ENCODE peak calls at places on chromosomes 16 and 17, in six cellular contexts. V is H1, U is GM12891, L is HepG2, N is K562, R is GM12878. A is an unnamed sample.
A peak's percentile ranks its signal among the peaks of the same experiment; 100 is the strongest.

GRCh38 chr17:49616546-49617205 is 41.0 kb downstream of the NXPH3 start:
- DNase-seq in V (no peak), U (no peak), L (no peak), N (no peak), R (no peak), A (no peak)

GRCh38 chr16:88866151-88866920 is at the start of gene PABPN1L:
- DNase-seq in V (no peak), U (no peak), L (no peak), N (no peak), R (no peak), A (no peak)

GRCh38 chr16:48366165-48367093 is 18.8 kb downstream of the SIAH1 start:
- DNase-seq in V (no peak), U (peak; percentile 32), L (peak; percentile 79), N (no peak), R (peak; percentile 68), A (no peak)

GRCh38 chr16:70688266-70688742 is 2.5 kb upstream of the MTSS2 start:
- DNase-seq in V (no peak), U (no peak), L (no peak), N (no peak), R (no peak), A (no peak)

GRCh38 chr16:3865241-3865640 is 15.3 kb downstream of the CREBBP start:
- DNase-seq in V (no peak), U (no peak), L (no peak), N (no peak), R (no peak), A (no peak)

GRCh38 chr17:65181237-65182061 is 44.3 kb downstream of the RGS9 start:
- DNase-seq in V (no peak), U (peak; percentile 45), L (no peak), N (no peak), R (peak; percentile 90), A (peak; percentile 49)

GRCh38 chr16:82059161-82059982 is 24.3 kb downstream of the HSD17B2 start:
- DNase-seq in V (no peak), U (no peak), L (no peak), N (no peak), R (no peak), A (no peak)

GRCh38 chr16:55809386-55809785 is 23.5 kb downstream of the CES1 start:
- DNase-seq in V (peak; percentile 44), U (no peak), L (no peak), N (no peak), R (no peak), A (no peak)

DNA sequence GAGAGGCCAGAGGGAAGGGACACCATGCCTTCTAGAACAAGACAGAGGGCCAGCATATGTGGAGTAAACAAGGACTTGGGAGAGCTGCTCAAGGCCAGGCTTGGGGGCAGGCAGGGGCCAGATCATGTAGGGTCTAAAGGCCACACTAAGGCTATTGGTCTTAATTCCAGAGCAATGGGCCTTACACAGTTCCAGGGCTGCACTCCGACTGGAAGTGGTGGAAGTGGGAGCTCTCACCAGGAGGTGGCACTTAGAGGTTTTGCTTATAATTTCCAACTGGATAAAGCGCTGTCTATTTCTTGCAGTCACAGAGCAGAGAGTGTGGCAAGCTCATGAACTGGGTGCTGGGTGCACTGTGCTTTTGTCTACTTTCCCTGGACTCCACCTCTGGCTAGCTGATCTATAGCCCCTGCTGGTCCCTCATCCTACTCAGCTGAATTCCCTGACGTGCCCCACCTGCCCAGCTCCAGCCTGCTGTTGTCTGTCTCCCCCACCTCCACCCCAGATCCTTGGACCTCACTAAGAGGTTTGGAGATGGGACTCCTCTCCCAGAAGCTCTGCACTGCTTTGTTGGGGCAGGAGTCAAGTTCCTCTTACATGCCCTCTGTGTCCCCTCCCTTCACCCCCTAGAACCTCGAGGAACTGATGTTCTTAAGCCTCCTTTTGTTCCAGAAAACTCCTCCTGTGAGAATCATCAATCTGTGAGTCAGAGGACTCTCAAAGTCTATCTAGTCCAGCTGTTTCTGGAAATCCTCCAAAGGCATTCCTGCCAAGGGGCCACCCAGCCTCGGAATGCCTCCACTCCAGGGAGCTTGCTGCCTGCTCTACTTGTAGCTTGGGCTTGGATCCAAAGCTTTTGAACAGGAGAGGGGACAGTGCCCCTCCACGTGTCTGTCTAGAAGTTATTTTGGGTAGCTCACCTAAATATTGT is 48.1 kb upstream of the KSR1 start:
- DNase-seq in V (no peak), U (no peak), L (peak; percentile 9), N (no peak), R (no peak), A (no peak)
- TF ChIP-seq TAF1 in V (no peak), U (no peak), L (no peak), N (no peak), R (no peak), A (no peak)

GRCh38 chr17:75390982-75391381 is 14.5 kb downstream of the GRB2 start:
- DNase-seq in V (no peak), U (no peak), L (no peak), N (no peak), R (no peak), A (no peak)

GRCh38 chr17:75396025-75396424 is 9.5 kb downstream of the GRB2 start:
- DNase-seq in V (no peak), U (no peak), L (no peak), N (no peak), R (no peak), A (no peak)

GRCh38 chr17:75392559-75392958 is 12.9 kb downstream of the GRB2 start:
- DNase-seq in V (no peak), U (no peak), L (no peak), N (no peak), R (no peak), A (no peak)

GRCh38 chr17:75394332-75394918 is 11.1 kb downstream of the GRB2 start:
- DNase-seq in V (peak; percentile 53), U (no peak), L (no peak), N (no peak), R (no peak), A (no peak)

GRCh38 chr17:75393523-75394331 is 11.8 kb downstream of the GRB2 start:
- DNase-seq in V (peak; percentile 98), U (peak; percentile 81), L (peak; percentile 97), N (peak; percentile 97), R (peak; percentile 79), A (peak; percentile 84)
- TF ChIP-seq POLR2A in V (peak; percentile 61), U (peak; percentile 13), L (peak; percentile 84), N (peak; percentile 61), R (peak; percentile 51), A (no peak)

DNA sequence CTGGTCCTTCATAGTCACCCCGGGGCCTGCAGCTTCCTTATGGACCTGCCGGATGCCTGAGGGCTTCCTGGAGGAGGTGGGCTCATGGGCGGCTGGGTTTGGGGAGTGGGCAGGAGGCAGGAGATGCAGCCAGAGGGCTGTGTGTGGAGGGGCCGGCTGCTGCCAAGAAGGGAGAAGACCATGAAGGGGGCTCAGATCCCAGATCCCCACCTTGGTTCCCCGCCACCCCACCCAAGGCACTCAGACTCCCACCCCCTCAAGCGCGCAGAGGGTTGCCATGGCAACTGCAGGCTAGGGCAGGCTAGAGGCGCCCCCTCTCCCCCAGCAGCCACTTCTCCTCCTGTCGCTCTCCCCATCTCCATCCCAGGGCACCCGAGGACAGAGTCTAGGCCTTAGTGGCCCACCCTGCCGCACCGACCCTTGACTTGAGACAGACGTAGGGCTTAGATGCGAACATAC is 104.5 kb downstream of the CRLF3 start:
- DNase-seq in V (peak; percentile 34), U (no peak), L (no peak), N (no peak), R (no peak), A (no peak)
- TF ChIP-seq TAF1 in V (no peak), U (no peak), L (no peak), N (no peak), R (no peak), A (no peak)

DNA sequence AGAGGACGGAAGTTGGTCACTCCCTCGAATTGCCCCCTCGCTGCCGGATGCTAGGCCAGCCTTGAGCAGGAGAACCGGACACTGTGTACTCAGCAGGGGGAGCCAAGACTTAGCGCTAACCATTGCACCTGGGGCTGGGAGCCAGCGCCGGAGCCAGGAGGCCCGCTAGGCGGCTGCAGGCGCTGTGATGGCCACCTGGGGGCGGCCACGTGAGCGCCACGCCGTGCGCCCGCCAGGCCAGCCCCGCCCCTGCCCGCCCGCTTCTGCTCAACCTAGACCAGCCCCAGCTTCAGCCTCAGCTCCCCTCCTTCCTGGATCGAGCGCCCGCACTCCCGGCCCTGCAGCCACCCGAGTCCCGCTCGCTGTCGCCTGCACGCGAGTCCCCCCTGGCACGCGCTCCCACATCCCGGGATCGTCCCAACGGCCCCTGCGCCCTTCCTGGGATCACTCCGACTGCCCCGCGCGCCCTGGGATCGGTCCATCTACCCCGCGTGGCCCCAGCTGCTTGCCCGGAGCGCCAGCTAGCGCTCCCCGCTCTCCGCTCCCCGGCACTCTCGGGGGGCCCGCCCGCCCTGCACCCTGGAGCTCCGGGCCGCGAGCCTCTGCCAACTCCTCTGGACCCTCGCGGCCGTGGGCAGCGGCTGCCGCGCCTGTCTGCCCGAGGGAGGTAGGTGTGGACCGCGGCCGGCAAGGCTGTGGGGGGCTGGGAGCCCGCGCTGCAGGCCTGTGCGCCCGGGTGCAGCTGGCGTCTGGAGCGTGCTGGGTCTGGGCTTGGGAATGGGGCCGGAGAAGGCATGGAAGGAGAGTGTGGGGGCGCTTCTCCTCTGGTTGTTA is at the start of gene EEF2K:
- DNase-seq in V (peak; percentile 83), U (peak; percentile 88), L (peak; percentile 93), N (peak; percentile 93), R (peak; percentile 83), A (peak; percentile 90)
- TF ChIP-seq POLR2A in V (no peak), U (peak; percentile 6), L (peak; percentile 69), N (no peak), R (peak; percentile 81), A (peak; percentile 51)

GRCh38 chr17:80946449-80946848 is 45.2 kb upstream of the CHMP6 start:
- DNase-seq in V (no peak), U (no peak), L (no peak), N (no peak), R (no peak), A (no peak)
- TF ChIP-seq TAF1 in V (no peak), U (no peak), L (no peak), N (no peak), R (no peak), A (no peak)

GRCh38 chr16:86609661-86610060 is 31.3 kb downstream of the FOXL1 start:
- DNase-seq in V (no peak), U (no peak), L (no peak), N (no peak), R (no peak), A (no peak)
- TF ChIP-seq POLR2A in V (no peak), U (no peak), L (no peak), N (no peak), R (no peak), A (no peak)

GRCh38 chr16:53949716-53950410 is 245.9 kb downstream of the FTO start:
- DNase-seq in V (no peak), U (no peak), L (peak; percentile 18), N (no peak), R (no peak), A (no peak)

GRCh38 chr16:53950677-53951076 is 246.7 kb downstream of the FTO start:
- DNase-seq in V (no peak), U (no peak), L (no peak), N (no peak), R (no peak), A (no peak)

GRCh38 chr16:53948734-53949430 is 244.9 kb downstream of the FTO start:
- DNase-seq in V (no peak), U (no peak), L (no peak), N (no peak), R (no peak), A (no peak)

GRCh38 chr16:53955221-53955875 is 251.4 kb downstream of the FTO start:
- DNase-seq in V (no peak), U (no peak), L (no peak), N (no peak), R (no peak), A (no peak)

GRCh38 chr16:53952215-53953208 is 248.6 kb downstream of the FTO start:
- DNase-seq in V (no peak), U (no peak), L (no peak), N (no peak), R (no peak), A (no peak)
- TF ChIP-seq TAF1 in V (no peak), U (no peak), L (no peak), N (no peak), R (no peak), A (no peak)